ENCODE peak calls at places on chromosome 21, in four cellular contexts. L, M, E and B are unnamed samples.

GRCh38 chr21:15250384-15250783 is 185.6 kb upstream of the NRIP1 start:
- DNase-seq in M (no peak), L (no peak), E (peak; percentile 47), B (no peak)

GRCh38 chr21:35796834-35797233 is 263.5 kb downstream of the SETD4 start:
- DNase-seq in E (peak; percentile 59), M (no peak), L (no peak), B (no peak)

GRCh38 chr21:41765393-41765950 is 1.4 kb downstream of the RIPK4 start:
- DNase-seq in E (no peak), L (no peak), M (no peak), B (no peak)

GRCh38 chr21:25552856-25553255 is 54.4 kb downstream of the MRPL39 start:
- DNase-seq in M (no peak), L (no peak), E (no peak), B (no peak)

GRCh38 chr21:35840197-35840799 is 220.0 kb downstream of the SETD4 start:
- DNase-seq in L (peak; percentile 27), E (peak; percentile 95), M (peak; percentile 32), B (no peak)

GRCh38 chr21:29499734-29500343 is 201.1 kb downstream of the BACH1 start:
- DNase-seq in M (peak; percentile 13), E (peak; percentile 43), L (no peak), B (no peak)

GRCh38 chr21:42315296-42315891 is at the start of gene TFF3:
- DNase-seq in E (no peak), M (no peak), L (no peak), B (no peak)

GRCh38 chr21:27817902-27818623 is 851.2 kb upstream of the ADAMTS5 start:
- DNase-seq in E (no peak), M (no peak), L (no peak), B (no peak)

GRCh38 chr21:42237577-42237976 is 18.6 kb downstream of the ABCG1 start:
- DNase-seq in L (no peak), E (no peak), M (no peak), B (no peak)

GRCh38 chr21:39612233-39613028 is at the start of gene B3GALT5:
- DNase-seq in L (no peak), E (peak; percentile 22), M (no peak), B (no peak)

GRCh38 chr21:16870116-16870515 is 642.7 kb upstream of the CXADR start:
- DNase-seq in L (no peak), M (no peak), E (peak; percentile 68), B (no peak)

GRCh38 chr21:37243961-37244360 is 23.2 kb downstream of the VPS26C start:
- DNase-seq in M (no peak), E (no peak), L (no peak), B (no peak)

GRCh38 chr21:34722684-34723300 is 54.0 kb downstream of the CLIC6 start:
- DNase-seq in L (no peak), E (no peak), M (no peak), B (no peak)

GRCh38 chr21:41682719-41683179 is 84.1 kb downstream of the RIPK4 start:
- DNase-seq in E (no peak), L (no peak), M (no peak), B (no peak)

GRCh38 chr21:25643486-25643885 is 4.4 kb downstream of the JAM2 start:
- DNase-seq in L (no peak), M (no peak), E (no peak), B (no peak)

GRCh38 chr21:16084776-16085364 is 355.1 kb downstream of the USP25 start:
- DNase-seq in L (peak; percentile 79), M (peak; percentile 1), E (peak; percentile 82), B (peak; percentile 79)

GRCh38 chr21:42007541-42007940 is 2.6 kb downstream of the ZBTB21 start:
- DNase-seq in M (no peak), E (no peak), L (no peak), B (no peak)

GRCh38 chr21:16588433-16588860 is 858.7 kb downstream of the USP25 start:
- DNase-seq in E (peak; percentile 77), L (peak; percentile 65), M (peak; percentile 64), B (peak; percentile 81)

GRCh38 chr21:14215971-14216621 is at the start of gene RBM11:
- DNase-seq in L (peak; percentile 50), M (peak; percentile 75), E (peak; percentile 16), B (no peak)

GRCh38 chr21:29372063-29372802 is 73.5 kb downstream of the BACH1 start:
- DNase-seq in M (peak; percentile 28), L (no peak), E (peak; percentile 89), B (no peak)

GRCh38 chr21:41426656-41427311 is 745 bp downstream of the MX1 start:
- DNase-seq in L (peak; percentile 28), M (no peak), E (no peak), B (no peak)

GRCh38 chr21:46443910-46444309 is 14.8 kb upstream of the DIP2A start:
- DNase-seq in E (no peak), L (no peak), M (no peak), B (no peak)

GRCh38 chr21:16194851-16195251 is 465.1 kb downstream of the USP25 start:
- DNase-seq in M (no peak), E (peak; percentile 53), L (no peak), B (no peak)

GRCh38 chr21:34886554-34887385 is 162.3 kb downstream of the RUNX1 start:
- DNase-seq in L (peak; percentile 35), M (no peak), E (peak; percentile 45), B (no peak)

GRCh38 chr21:23950344-23950743 is 1656.9 kb downstream of the MRPL39 start:
- DNase-seq in E (no peak), L (no peak), M (no peak), B (no peak)

GRCh38 chr21:42038826-42039425 is 28.8 kb upstream of the ZBTB21 start:
- DNase-seq in E (peak; percentile 90), M (no peak), L (no peak), B (no peak)

GRCh38 chr21:36980280-36981048 is 14.0 kb upstream of the HLCS start:
- DNase-seq in L (peak; percentile 32), E (no peak), M (peak; percentile 34), B (no peak)

GRCh38 chr21:17821121-17821520 is 2.0 kb upstream of the C21orf91 start:
- DNase-seq in L (no peak), M (no peak), E (no peak), B (no peak)

GRCh38 chr21:36560933-36561575 is 81.1 kb upstream of the CLDN14 start:
- DNase-seq in L (no peak), E (no peak), M (no peak), B (no peak)

GRCh38 chr21:33478182-33478581 is 1.6 kb downstream of the TMEM50B start:
- DNase-seq in M (no peak), L (no peak), E (no peak), B (no peak)
- H3K27ac ChIP-seq in M (no peak overlapping the region), L (peak overlapping the region; percentile 94), E (peak overlapping the region; percentile 93), B (no peak overlapping the region)

GRCh38 chr21:44482581-44483287 is 27.4 kb downstream of the LRRC3 start:
- DNase-seq in E (no peak), M (no peak), L (no peak), B (no peak)
- H3K27ac ChIP-seq in E (no peak overlapping the region), M (no peak overlapping the region), L (no peak overlapping the region), B (no peak overlapping the region)

GRCh38 chr21:38308010-38308784 is 51.4 kb downstream of the KCNJ15 start:
- DNase-seq in L (no peak), M (no peak), E (peak; percentile 65), B (no peak)

GRCh38 chr21:38308785-38309119 is 52.0 kb downstream of the KCNJ15 start:
- DNase-seq in E (no peak), L (no peak), M (no peak), B (no peak)

GRCh38 chr21:38303300-38303699 is 46.5 kb downstream of the KCNJ15 start:
- DNase-seq in E (peak; percentile 93), M (no peak), L (peak; percentile 61), B (peak; percentile 65)

GRCh38 chr21:38306407-38306806 is 49.6 kb downstream of the KCNJ15 start:
- DNase-seq in L (no peak), E (no peak), M (no peak), B (no peak)

DNA sequence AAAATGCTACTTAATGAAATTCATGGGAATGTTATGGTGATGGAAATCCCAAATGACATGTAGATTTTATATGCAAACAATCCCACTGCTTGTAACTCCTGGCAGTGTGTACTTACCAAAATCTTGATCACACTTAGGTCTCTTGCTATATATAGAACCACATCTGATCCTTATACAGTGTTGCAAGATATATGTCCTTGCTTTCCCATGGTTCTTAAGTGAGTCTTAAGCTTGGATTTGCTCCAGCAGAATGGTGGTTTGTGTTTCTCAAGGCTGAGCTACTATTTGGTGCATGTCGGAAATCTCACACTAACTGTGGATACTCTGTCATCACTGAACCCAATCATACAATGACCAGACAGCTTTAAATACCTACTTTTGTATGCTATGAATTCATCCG is 50.0 kb downstream of the KCNJ15 start:
- DNase-seq in L (no peak), M (no peak), E (peak; percentile 99), B (no peak)
- H3K27ac ChIP-seq in L (no peak overlapping the region), M (no peak overlapping the region), E (peak overlapping the region; percentile 83), B (peak overlapping the region; percentile 20)

DNA sequence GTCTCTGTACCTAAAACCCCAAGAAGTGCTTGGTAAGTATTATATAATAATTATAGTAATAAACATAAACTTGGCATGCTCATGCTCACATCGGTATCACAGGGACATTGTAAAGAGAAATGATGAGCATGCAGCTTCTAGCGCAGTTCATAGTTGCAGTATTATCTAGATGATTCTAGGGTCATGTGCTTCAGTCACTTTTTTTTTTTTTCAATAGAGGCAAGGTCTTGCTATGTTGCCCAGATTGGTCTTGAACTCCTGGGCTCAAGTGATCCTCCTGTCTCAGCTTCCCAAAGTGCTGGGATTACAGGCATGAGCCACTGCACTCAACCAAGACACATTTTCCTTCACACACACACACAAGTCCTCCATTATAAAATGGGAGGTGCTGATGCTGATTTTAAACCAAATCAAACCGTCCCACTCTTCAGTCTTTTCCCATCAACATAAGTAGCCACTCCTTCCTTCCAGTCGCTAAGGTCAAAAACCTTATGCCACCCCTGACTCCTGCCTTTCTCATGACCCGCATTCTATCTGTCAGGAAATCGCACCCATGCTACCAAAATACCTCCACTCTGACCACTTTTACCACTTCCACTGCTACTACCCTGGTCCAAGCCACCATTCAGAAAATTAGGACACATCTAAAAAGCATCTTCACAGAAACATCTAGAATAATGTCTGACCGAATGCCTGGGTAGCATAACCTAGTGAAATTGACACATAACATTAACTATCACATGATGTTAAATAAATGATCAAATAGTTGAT is 28.2 kb upstream of the IFNGR2 start:
- DNase-seq in M (no peak), L (no peak), E (no peak), B (no peak)
- H3K27ac ChIP-seq in M (peak overlapping the region; percentile 81), L (no peak overlapping the region), E (no peak overlapping the region), B (no peak overlapping the region)

GRCh38 chr21:45130324-45130774 is 56.0 kb downstream of the ADARB1 start:
- DNase-seq in M (no peak), E (peak; percentile 89), L (no peak), B (no peak)
- H3K27ac ChIP-seq in M (no peak overlapping the region), E (peak overlapping the region; percentile 60), L (peak overlapping the region; percentile 69), B (peak overlapping the region; percentile 90)

DNA sequence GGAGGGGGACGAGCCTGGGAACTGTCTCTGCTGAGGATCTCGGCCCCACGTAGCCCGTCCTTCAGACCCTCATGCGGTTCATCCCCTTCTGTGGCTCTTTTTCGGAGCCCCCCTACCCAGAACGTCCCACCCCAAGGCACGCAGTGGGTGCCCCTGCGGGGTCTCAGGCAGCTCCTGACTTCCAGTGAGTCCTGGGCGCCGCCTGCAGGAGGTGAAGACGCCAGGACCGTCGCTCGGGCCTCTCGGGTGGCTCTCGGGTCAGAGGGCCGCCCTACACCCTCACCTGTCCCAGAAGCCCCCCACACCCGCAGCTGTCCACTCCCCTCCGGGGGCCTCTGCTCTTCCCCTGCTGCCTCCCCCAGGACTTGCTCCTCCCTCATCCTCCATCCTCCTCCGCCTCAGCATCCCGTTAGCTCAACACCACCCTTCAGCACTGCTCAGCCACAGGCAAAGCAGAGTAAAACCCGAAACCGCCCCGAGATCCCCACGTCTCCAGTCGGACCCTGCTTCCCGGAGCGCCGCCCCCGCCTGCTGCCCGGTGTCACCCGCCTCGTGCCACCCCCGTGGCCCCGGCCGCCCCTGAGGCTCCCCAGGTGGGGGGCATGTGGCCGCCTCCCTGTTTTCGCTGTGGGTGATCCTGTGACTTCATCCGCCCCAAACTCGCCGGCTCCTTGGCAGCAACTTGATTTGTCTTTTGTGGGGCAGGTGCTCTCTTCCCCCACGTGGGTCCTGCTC is 13.3 kb upstream of the POFUT2 start:
- DNase-seq in M (no peak), E (no peak), L (no peak), B (no peak)
- H3K27ac ChIP-seq in M (no peak overlapping the region), E (peak overlapping the region; percentile 77), L (peak overlapping the region; percentile 71), B (peak overlapping the region; percentile 73)